ENCODE peak calls at places on chromosomes 16 and 17, in nine cellular contexts. One of them, this sample, is unnamed.
A peak's percentile ranks its signal among the peaks of the same experiment; 100 is the strongest.

GRCh38 chr16:48901712-48902374 is 291.9 kb upstream of the N4BP1 start:
- DNase-seq in LNCaP clone FGC: no peak
- DNase-seq in Panc1: no peak
- DNase-seq in body of pancreas: no peak
- DNase-seq in CD8-positive, alpha-beta memory T cell: no peak
- DNase-seq in fibroblast of pulmonary artery: no peak
- DNase-seq in foreskin fibroblast: no peak
- DNase-seq in hepatocyte: peak; percentile 22
- DNase-seq in ovary: no peak
- DNase-seq in this sample: peak; percentile 52

GRCh38 chr17:64278614-64279013 is 15.6 kb upstream of the TEX2 start:
- DNase-seq in ovary: no peak
- DNase-seq in body of pancreas: no peak
- DNase-seq in CD8-positive, alpha-beta memory T cell: no peak
- DNase-seq in Panc1: no peak
- DNase-seq in fibroblast of pulmonary artery: peak; percentile 81
- DNase-seq in foreskin fibroblast: peak; percentile 27
- DNase-seq in hepatocyte: no peak
- DNase-seq in LNCaP clone FGC: no peak
- DNase-seq in this sample: no peak

GRCh38 chr17:19738757-19739156 is 9.3 kb downstream of the ALDH3A1 start:
- DNase-seq in Panc1: no peak
- DNase-seq in fibroblast of pulmonary artery: no peak
- DNase-seq in ovary: no peak
- DNase-seq in foreskin fibroblast: no peak
- DNase-seq in CD8-positive, alpha-beta memory T cell: no peak
- DNase-seq in hepatocyte: no peak
- DNase-seq in LNCaP clone FGC: no peak
- DNase-seq in body of pancreas: no peak
- DNase-seq in this sample: no peak

GRCh38 chr17:32127156-32127897 is 15.0 kb upstream of the RHOT1 start:
- DNase-seq in ovary: peak; percentile 72
- DNase-seq in CD8-positive, alpha-beta memory T cell: peak; percentile 81
- DNase-seq in Panc1: peak; percentile 20
- DNase-seq in LNCaP clone FGC: peak; percentile 31
- DNase-seq in hepatocyte: peak; percentile 87
- DNase-seq in fibroblast of pulmonary artery: peak; percentile 64
- DNase-seq in foreskin fibroblast: peak; percentile 66
- DNase-seq in body of pancreas: peak; percentile 82
- DNase-seq in this sample: peak; percentile 74

GRCh38 chr16:73054732-73055481 is 7.0 kb upstream of the ZFHX3 start:
- DNase-seq in ovary: no peak
- DNase-seq in LNCaP clone FGC: peak; percentile 93
- DNase-seq in body of pancreas: no peak
- DNase-seq in fibroblast of pulmonary artery: peak; percentile 58
- DNase-seq in CD8-positive, alpha-beta memory T cell: no peak
- DNase-seq in Panc1: no peak
- DNase-seq in foreskin fibroblast: no peak
- DNase-seq in hepatocyte: no peak
- DNase-seq in this sample: peak; percentile 61

GRCh38 chr16:10877472-10877946 is 507 bp downstream of the CIITA start:
- DNase-seq in body of pancreas: no peak
- DNase-seq in ovary: no peak
- DNase-seq in fibroblast of pulmonary artery: no peak
- DNase-seq in CD8-positive, alpha-beta memory T cell: no peak
- DNase-seq in hepatocyte: no peak
- DNase-seq in Panc1: no peak
- DNase-seq in foreskin fibroblast: no peak
- DNase-seq in LNCaP clone FGC: no peak
- DNase-seq in this sample: peak; percentile 65

GRCh38 chr17:44906010-44906646 is 6.9 kb upstream of the EFTUD2 start:
- DNase-seq in body of pancreas: no peak
- DNase-seq in fibroblast of pulmonary artery: peak; percentile 92
- DNase-seq in ovary: no peak
- DNase-seq in LNCaP clone FGC: no peak
- DNase-seq in hepatocyte: no peak
- DNase-seq in foreskin fibroblast: peak; percentile 91
- DNase-seq in CD8-positive, alpha-beta memory T cell: no peak
- DNase-seq in Panc1: no peak
- DNase-seq in this sample: peak; percentile 30

GRCh38 chr16:55821210-55821609 is 11.7 kb downstream of the CES1 start:
- DNase-seq in fibroblast of pulmonary artery: no peak
- DNase-seq in foreskin fibroblast: no peak
- DNase-seq in ovary: no peak
- DNase-seq in LNCaP clone FGC: no peak
- DNase-seq in CD8-positive, alpha-beta memory T cell: no peak
- DNase-seq in body of pancreas: no peak
- DNase-seq in Panc1: no peak
- DNase-seq in hepatocyte: no peak
- DNase-seq in this sample: no peak

GRCh38 chr17:34363183-34363661 is at the start of gene CCL1:
- DNase-seq in foreskin fibroblast: no peak
- DNase-seq in CD8-positive, alpha-beta memory T cell: no peak
- DNase-seq in LNCaP clone FGC: no peak
- DNase-seq in fibroblast of pulmonary artery: no peak
- DNase-seq in hepatocyte: no peak
- DNase-seq in Panc1: no peak
- DNase-seq in body of pancreas: no peak
- DNase-seq in ovary: no peak
- DNase-seq in this sample: no peak

GRCh38 chr16:4915226-4915761 is 21.7 kb downstream of the PPL start:
- DNase-seq in hepatocyte: no peak
- DNase-seq in Panc1: no peak
- DNase-seq in ovary: no peak
- DNase-seq in body of pancreas: no peak
- DNase-seq in CD8-positive, alpha-beta memory T cell: no peak
- DNase-seq in LNCaP clone FGC: no peak
- DNase-seq in fibroblast of pulmonary artery: peak; percentile 29
- DNase-seq in foreskin fibroblast: peak; percentile 88
- DNase-seq in this sample: no peak

GRCh38 chr16:22898874-22899348 is 84.9 kb downstream of the HS3ST2 start:
- DNase-seq in ovary: peak; percentile 37
- DNase-seq in foreskin fibroblast: peak; percentile 20
- DNase-seq in body of pancreas: peak; percentile 77
- DNase-seq in CD8-positive, alpha-beta memory T cell: peak; percentile 6
- DNase-seq in Panc1: peak; percentile 30
- DNase-seq in LNCaP clone FGC: peak; percentile 34
- DNase-seq in fibroblast of pulmonary artery: peak; percentile 67
- DNase-seq in hepatocyte: peak; percentile 85
- DNase-seq in this sample: peak; percentile 78

GRCh38 chr17:45092932-45093430 is 31.9 kb downstream of the NMT1 start:
- DNase-seq in foreskin fibroblast: peak; percentile 99
- DNase-seq in body of pancreas: peak; percentile 76
- DNase-seq in CD8-positive, alpha-beta memory T cell: no peak
- DNase-seq in ovary: peak; percentile 76
- DNase-seq in Panc1: peak; percentile 60
- DNase-seq in hepatocyte: peak; percentile 86
- DNase-seq in LNCaP clone FGC: no peak
- DNase-seq in fibroblast of pulmonary artery: peak; percentile 98
- DNase-seq in this sample: no peak

GRCh38 chr17:58660621-58661020 is 31.2 kb downstream of the TEX14 start:
- DNase-seq in ovary: no peak
- DNase-seq in LNCaP clone FGC: no peak
- DNase-seq in foreskin fibroblast: no peak
- DNase-seq in Panc1: no peak
- DNase-seq in CD8-positive, alpha-beta memory T cell: no peak
- DNase-seq in fibroblast of pulmonary artery: no peak
- DNase-seq in body of pancreas: no peak
- DNase-seq in hepatocyte: no peak
- DNase-seq in this sample: no peak
- H3K4me3 ChIP-seq in ovary: no peak overlapping the region
- H3K4me3 ChIP-seq in LNCaP clone FGC: no peak overlapping the region
- H3K4me3 ChIP-seq in foreskin fibroblast: no peak overlapping the region
- H3K4me3 ChIP-seq in Panc1: no peak overlapping the region
- H3K4me3 ChIP-seq in CD8-positive, alpha-beta memory T cell: no peak overlapping the region
- H3K4me3 ChIP-seq in fibroblast of pulmonary artery: no peak overlapping the region
- H3K4me3 ChIP-seq in body of pancreas: no peak overlapping the region
- H3K4me3 ChIP-seq in hepatocyte: no peak overlapping the region
- H3K4me3 ChIP-seq in this sample: no peak overlapping the region

GRCh38 chr16:68233085-68233834 is 2.7 kb downstream of the ESRP2 start:
- DNase-seq in fibroblast of pulmonary artery: no peak
- DNase-seq in body of pancreas: no peak
- DNase-seq in hepatocyte: no peak
- DNase-seq in LNCaP clone FGC: no peak
- DNase-seq in ovary: peak; percentile 7
- DNase-seq in foreskin fibroblast: no peak
- DNase-seq in Panc1: no peak
- DNase-seq in CD8-positive, alpha-beta memory T cell: no peak
- DNase-seq in this sample: no peak

GRCh38 chr16:68235105-68235881 is 634 bp downstream of the ESRP2 start:
- DNase-seq in foreskin fibroblast: no peak
- DNase-seq in fibroblast of pulmonary artery: no peak
- DNase-seq in CD8-positive, alpha-beta memory T cell: peak; percentile 36
- DNase-seq in Panc1: no peak
- DNase-seq in hepatocyte: peak; percentile 81
- DNase-seq in body of pancreas: peak; percentile 80
- DNase-seq in ovary: peak; percentile 47
- DNase-seq in LNCaP clone FGC: no peak
- DNase-seq in this sample: peak; percentile 85

GRCh38 chr16:68233835-68234187 is 2.1 kb downstream of the ESRP2 start:
- DNase-seq in body of pancreas: no peak
- DNase-seq in foreskin fibroblast: no peak
- DNase-seq in LNCaP clone FGC: no peak
- DNase-seq in hepatocyte: no peak
- DNase-seq in ovary: no peak
- DNase-seq in Panc1: no peak
- DNase-seq in CD8-positive, alpha-beta memory T cell: no peak
- DNase-seq in fibroblast of pulmonary artery: no peak
- DNase-seq in this sample: no peak

GRCh38 chr16:68235882-68236803 is at the start of gene ESRP2:
- DNase-seq in CD8-positive, alpha-beta memory T cell: peak; percentile 53
- DNase-seq in ovary: peak; percentile 55
- DNase-seq in fibroblast of pulmonary artery: no peak
- DNase-seq in Panc1: no peak
- DNase-seq in LNCaP clone FGC: peak; percentile 81
- DNase-seq in hepatocyte: peak; percentile 95
- DNase-seq in foreskin fibroblast: no peak
- DNase-seq in body of pancreas: peak; percentile 95
- DNase-seq in this sample: peak; percentile 95

DNA sequence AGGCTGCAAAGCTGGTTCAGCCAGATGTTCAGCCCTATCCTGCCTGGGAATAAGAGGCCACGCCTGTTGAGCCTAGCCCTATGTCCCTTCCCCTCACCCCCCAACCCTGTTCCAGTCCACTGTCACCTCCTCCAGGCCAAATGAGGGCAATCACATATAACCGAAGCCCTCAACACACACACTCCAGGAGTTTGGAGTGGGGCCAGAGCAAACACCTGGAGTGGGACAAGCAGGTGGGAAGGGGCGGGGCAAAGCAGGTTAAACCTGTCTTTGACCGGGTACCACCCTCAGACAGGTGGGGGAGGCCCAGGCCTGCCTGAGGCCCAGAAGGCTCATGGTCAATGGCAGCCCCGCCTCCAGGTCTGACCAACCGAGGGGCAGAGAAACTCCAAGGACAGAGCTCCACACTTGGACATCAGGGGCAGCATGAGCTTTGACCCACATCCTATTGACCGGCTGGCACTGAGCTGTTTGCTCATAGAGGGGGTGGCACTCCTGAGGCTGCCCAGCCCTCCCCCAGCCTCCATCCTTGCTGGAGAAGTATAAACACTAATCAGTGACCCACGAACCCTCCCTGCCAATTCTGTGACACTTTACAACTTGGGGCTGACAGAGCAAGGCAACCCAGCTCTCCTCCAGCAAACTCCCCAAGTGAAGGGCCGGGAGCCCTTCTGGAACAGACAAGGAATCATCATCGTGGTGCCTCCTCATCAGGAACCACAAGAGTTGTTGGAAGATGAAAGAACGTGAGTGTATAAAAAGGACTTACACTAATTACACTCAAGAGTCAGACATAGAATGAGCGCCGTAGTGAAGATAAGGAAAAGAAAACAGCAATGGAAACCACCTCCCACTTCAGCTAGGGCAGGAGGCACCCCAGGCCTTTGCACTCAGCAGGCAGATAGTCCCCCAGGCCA is 1.5 kb downstream of the ESRP2 start:
- DNase-seq in foreskin fibroblast: no peak
- DNase-seq in LNCaP clone FGC: peak; percentile 98
- DNase-seq in Panc1: no peak
- DNase-seq in body of pancreas: peak; percentile 99
- DNase-seq in fibroblast of pulmonary artery: no peak
- DNase-seq in hepatocyte: peak; percentile 93
- DNase-seq in ovary: peak; percentile 48
- DNase-seq in CD8-positive, alpha-beta memory T cell: peak; percentile 10
- DNase-seq in this sample: peak; percentile 66
- H3K4me3 ChIP-seq in foreskin fibroblast: no peak overlapping the region
- H3K4me3 ChIP-seq in LNCaP clone FGC: peak overlapping the region; percentile 91
- H3K4me3 ChIP-seq in Panc1: peak overlapping the region; percentile 62
- H3K4me3 ChIP-seq in body of pancreas: peak overlapping the region; percentile 39
- H3K4me3 ChIP-seq in fibroblast of pulmonary artery: no peak overlapping the region
- H3K4me3 ChIP-seq in hepatocyte: peak overlapping the region; percentile 80
- H3K4me3 ChIP-seq in ovary: no peak overlapping the region
- H3K4me3 ChIP-seq in CD8-positive, alpha-beta memory T cell: no peak overlapping the region
- H3K4me3 ChIP-seq in this sample: peak overlapping the region; percentile 78

GRCh38 chr17:48624118-48624517 is 2.0 kb downstream of the HOXB9 start:
- DNase-seq in Panc1: no peak
- DNase-seq in body of pancreas: no peak
- DNase-seq in fibroblast of pulmonary artery: no peak
- DNase-seq in LNCaP clone FGC: no peak
- DNase-seq in foreskin fibroblast: no peak
- DNase-seq in CD8-positive, alpha-beta memory T cell: no peak
- DNase-seq in hepatocyte: no peak
- DNase-seq in ovary: no peak
- DNase-seq in this sample: no peak
- H3K4me3 ChIP-seq in Panc1: peak overlapping the region; percentile 78
- H3K4me3 ChIP-seq in body of pancreas: no peak overlapping the region
- H3K4me3 ChIP-seq in fibroblast of pulmonary artery: no peak overlapping the region
- H3K4me3 ChIP-seq in LNCaP clone FGC: no peak overlapping the region
- H3K4me3 ChIP-seq in foreskin fibroblast: no peak overlapping the region
- H3K4me3 ChIP-seq in CD8-positive, alpha-beta memory T cell: no peak overlapping the region
- H3K4me3 ChIP-seq in hepatocyte: no peak overlapping the region
- H3K4me3 ChIP-seq in ovary: no peak overlapping the region
- H3K4me3 ChIP-seq in this sample: no peak overlapping the region

GRCh38 chr17:2056221-2057129 is 1.6 kb downstream of the HIC1 start:
- DNase-seq in CD8-positive, alpha-beta memory T cell: peak; percentile 59
- DNase-seq in fibroblast of pulmonary artery: peak; percentile 72
- DNase-seq in ovary: peak; percentile 56
- DNase-seq in LNCaP clone FGC: no peak
- DNase-seq in hepatocyte: peak; percentile 63
- DNase-seq in Panc1: no peak
- DNase-seq in body of pancreas: no peak
- DNase-seq in foreskin fibroblast: no peak
- DNase-seq in this sample: peak; percentile 90
- H3K4me3 ChIP-seq in CD8-positive, alpha-beta memory T cell: peak overlapping the region; percentile 47
- H3K4me3 ChIP-seq in fibroblast of pulmonary artery: peak overlapping the region; percentile 64
- H3K4me3 ChIP-seq in ovary: peak overlapping the region; percentile 41
- H3K4me3 ChIP-seq in LNCaP clone FGC: no peak overlapping the region
- H3K4me3 ChIP-seq in hepatocyte: no peak overlapping the region
- H3K4me3 ChIP-seq in Panc1: no peak overlapping the region
- H3K4me3 ChIP-seq in body of pancreas: no peak overlapping the region
- H3K4me3 ChIP-seq in foreskin fibroblast: peak overlapping the region; percentile 57
- H3K4me3 ChIP-seq in this sample: no peak overlapping the region

GRCh38 chr16:23950291-23950894 is 114.6 kb downstream of the PRKCB start:
- DNase-seq in foreskin fibroblast: no peak
- DNase-seq in hepatocyte: no peak
- DNase-seq in body of pancreas: no peak
- DNase-seq in Panc1: no peak
- DNase-seq in ovary: no peak
- DNase-seq in CD8-positive, alpha-beta memory T cell: no peak
- DNase-seq in fibroblast of pulmonary artery: no peak
- DNase-seq in LNCaP clone FGC: no peak
- DNase-seq in this sample: no peak
- H3K4me3 ChIP-seq in foreskin fibroblast: no peak overlapping the region
- H3K4me3 ChIP-seq in hepatocyte: no peak overlapping the region
- H3K4me3 ChIP-seq in body of pancreas: no peak overlapping the region
- H3K4me3 ChIP-seq in Panc1: no peak overlapping the region
- H3K4me3 ChIP-seq in ovary: no peak overlapping the region
- H3K4me3 ChIP-seq in CD8-positive, alpha-beta memory T cell: peak overlapping the region; percentile 21
- H3K4me3 ChIP-seq in fibroblast of pulmonary artery: no peak overlapping the region
- H3K4me3 ChIP-seq in LNCaP clone FGC: no peak overlapping the region
- H3K4me3 ChIP-seq in this sample: no peak overlapping the region

GRCh38 chr16:20074089-20074956 is 633 bp upstream of the GPR139 start:
- DNase-seq in body of pancreas: no peak
- DNase-seq in Panc1: no peak
- DNase-seq in ovary: no peak
- DNase-seq in LNCaP clone FGC: no peak
- DNase-seq in foreskin fibroblast: no peak
- DNase-seq in hepatocyte: no peak
- DNase-seq in CD8-positive, alpha-beta memory T cell: no peak
- DNase-seq in fibroblast of pulmonary artery: no peak
- DNase-seq in this sample: peak; percentile 40
- H3K4me3 ChIP-seq in body of pancreas: no peak overlapping the region
- H3K4me3 ChIP-seq in Panc1: no peak overlapping the region
- H3K4me3 ChIP-seq in ovary: no peak overlapping the region
- H3K4me3 ChIP-seq in LNCaP clone FGC: no peak overlapping the region
- H3K4me3 ChIP-seq in foreskin fibroblast: no peak overlapping the region
- H3K4me3 ChIP-seq in hepatocyte: no peak overlapping the region
- H3K4me3 ChIP-seq in CD8-positive, alpha-beta memory T cell: no peak overlapping the region
- H3K4me3 ChIP-seq in fibroblast of pulmonary artery: no peak overlapping the region
- H3K4me3 ChIP-seq in this sample: peak overlapping the region; percentile 69